ENCODE peak calls at places on chromosomes 12 and 14, in nine cellular contexts. R is tibial artery; O is uterus; M is DND-41; K is pancreas; G is stomach; B is heart left ventricle; D is CD8-positive, alpha-beta T cell; X is transverse colon. H is an unnamed sample.

GRCh38 chr12:59699408-59700144 is 103.7 kb downstream of the SLC16A7 start:
- DNase-seq in R (no peak), O (no peak), M (no peak), K (no peak), G (no peak), B (no peak), D (no peak), X (no peak), H (no peak)

GRCh38 chr14:99242238-99242637 is 29.8 kb downstream of the BCL11B start:
- DNase-seq in R (no peak), O (no peak), M (no peak), K (no peak), G (no peak), B (no peak), D (no peak), X (no peak), H (no peak)

GRCh38 chr12:94841171-94841570 is 162.3 kb downstream of the NDUFA12 start:
- DNase-seq in R (no peak), O (no peak), M (no peak), K (no peak), G (no peak), B (no peak), D (no peak), X (no peak), H (no peak)

GRCh38 chr14:74251546-74252030 is 12.3 kb downstream of the VSX2 start:
- DNase-seq in R (peak; percentile 78), O (peak; percentile 55), M (peak; percentile 85), K (peak; percentile 66), G (peak; percentile 75), B (peak; percentile 62), D (peak; percentile 78), X (peak; percentile 79), H (peak; percentile 81)

GRCh38 chr12:28699029-28699428 is 450.0 kb upstream of the FAR2 start:
- DNase-seq in R (no peak), O (no peak), M (no peak), K (no peak), G (no peak), B (no peak), D (no peak), X (no peak), H (no peak)

GRCh38 chr14:92340938-92341337 is 18.0 kb downstream of the SLC24A4 start:
- DNase-seq in R (no peak), O (no peak), M (no peak), K (no peak), G (no peak), B (no peak), D (no peak), X (no peak), H (no peak)

GRCh38 chr12:131096681-131097181 is 143.0 kb downstream of the ADGRD1 start:
- DNase-seq in R (peak; percentile 47), O (no peak), M (no peak), K (no peak), G (no peak), B (peak; percentile 4), D (no peak), X (no peak), H (no peak)

GRCh38 chr12:131388164-131388795 is 322.6 kb upstream of the SFSWAP start:
- DNase-seq in R (no peak), O (no peak), M (no peak), K (no peak), G (no peak), B (no peak), D (no peak), X (no peak), H (no peak)

GRCh38 chr14:94005324-94005723 is 8.2 kb downstream of the CCDC197 start:
- DNase-seq in R (no peak), O (no peak), M (no peak), K (no peak), G (no peak), B (no peak), D (no peak), X (no peak), H (no peak)

GRCh38 chr12:118714051-118714460 is 267.3 kb upstream of the SRRM4 start:
- DNase-seq in R (no peak), O (no peak), M (peak; percentile 48), K (no peak), G (no peak), B (no peak), D (no peak), X (peak; percentile 27), H (no peak)

DNA sequence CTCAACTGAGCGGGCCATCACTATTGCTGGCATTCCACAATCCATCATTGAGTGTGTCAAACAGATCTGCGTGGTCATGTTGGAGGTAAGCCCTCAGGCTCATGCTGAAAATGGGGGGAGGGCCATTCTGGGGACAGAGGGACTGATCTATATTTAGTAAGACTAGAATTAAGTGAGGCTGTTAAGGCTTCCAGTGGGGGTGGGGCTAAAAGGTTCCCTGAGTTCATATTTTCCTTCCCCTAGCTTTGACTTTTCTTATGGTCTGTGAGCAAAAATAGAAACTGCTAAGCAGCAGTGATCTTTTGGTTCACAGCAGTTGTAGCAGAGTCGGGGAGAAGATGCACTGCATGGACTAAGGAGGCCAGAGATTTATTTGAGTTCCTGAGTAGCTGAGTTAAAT is 9.2 kb downstream of the PCBP2 start:
- DNase-seq in R (no peak), O (no peak), M (no peak), K (no peak), G (no peak), B (peak; percentile 72), D (no peak), X (no peak), H (no peak)
- H3K4me1 ChIP-seq in R (no peaks in the 10 kb centered on the region), O (no peaks in the 10 kb centered on the region), M (peaks cover 8% of the 10 kb centered on the region), K (no peaks in the 10 kb centered on the region), G (peaks cover 80% of the 10 kb centered on the region), B (peaks cover 28% of the 10 kb centered on the region), D (no peaks in the 10 kb centered on the region), X (no peaks in the 10 kb centered on the region), H (peaks cover 3% of the 10 kb centered on the region)

DNA sequence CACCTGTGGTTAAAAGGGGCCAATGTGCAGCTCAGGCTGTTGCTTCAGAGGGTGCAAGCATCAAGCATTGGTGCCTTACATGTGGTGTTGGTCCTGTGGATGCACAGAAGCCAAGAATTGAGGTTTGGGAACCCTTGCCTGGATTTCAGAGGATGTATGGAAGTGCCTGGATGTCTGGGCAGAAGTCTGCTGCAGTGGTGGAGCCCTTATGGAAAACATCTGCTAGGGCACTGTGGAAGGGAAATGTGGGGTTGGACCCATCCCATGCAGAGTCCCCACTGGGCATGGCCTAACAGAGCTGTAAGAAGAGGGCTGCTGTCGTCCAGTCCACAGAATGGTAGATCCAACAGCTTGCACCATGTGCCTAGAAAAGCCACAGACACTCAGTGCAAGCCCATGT is 36.6 kb downstream of the PCNX1 start:
- DNase-seq in R (no peak), O (no peak), M (peak; percentile 13), K (no peak), G (no peak), B (no peak), D (no peak), X (no peak), H (peak; percentile 34)
- H3K4me3 ChIP-seq in R (no peak overlapping the region), O (no peak overlapping the region), M (no peak overlapping the region), K (no peak overlapping the region), G (no peak overlapping the region), B (no peak overlapping the region), D (no peak overlapping the region), X (no peak overlapping the region), H (no peak overlapping the region)

GRCh38 chr14:70730393-70730792 is 78.9 kb downstream of the MAP3K9 start:
- DNase-seq in R (no peak), O (no peak), M (no peak), K (no peak), G (no peak), B (no peak), D (no peak), X (no peak), H (no peak)

GRCh38 chr14:70726651-70727375 is 82.5 kb downstream of the MAP3K9 start:
- DNase-seq in R (no peak), O (no peak), M (no peak), K (no peak), G (no peak), B (no peak), D (no peak), X (no peak), H (no peak)

GRCh38 chr14:70735043-70735442 is 74.3 kb downstream of the MAP3K9 start:
- DNase-seq in R (no peak), O (no peak), M (no peak), K (no peak), G (no peak), B (no peak), D (no peak), X (no peak), H (no peak)

DNA sequence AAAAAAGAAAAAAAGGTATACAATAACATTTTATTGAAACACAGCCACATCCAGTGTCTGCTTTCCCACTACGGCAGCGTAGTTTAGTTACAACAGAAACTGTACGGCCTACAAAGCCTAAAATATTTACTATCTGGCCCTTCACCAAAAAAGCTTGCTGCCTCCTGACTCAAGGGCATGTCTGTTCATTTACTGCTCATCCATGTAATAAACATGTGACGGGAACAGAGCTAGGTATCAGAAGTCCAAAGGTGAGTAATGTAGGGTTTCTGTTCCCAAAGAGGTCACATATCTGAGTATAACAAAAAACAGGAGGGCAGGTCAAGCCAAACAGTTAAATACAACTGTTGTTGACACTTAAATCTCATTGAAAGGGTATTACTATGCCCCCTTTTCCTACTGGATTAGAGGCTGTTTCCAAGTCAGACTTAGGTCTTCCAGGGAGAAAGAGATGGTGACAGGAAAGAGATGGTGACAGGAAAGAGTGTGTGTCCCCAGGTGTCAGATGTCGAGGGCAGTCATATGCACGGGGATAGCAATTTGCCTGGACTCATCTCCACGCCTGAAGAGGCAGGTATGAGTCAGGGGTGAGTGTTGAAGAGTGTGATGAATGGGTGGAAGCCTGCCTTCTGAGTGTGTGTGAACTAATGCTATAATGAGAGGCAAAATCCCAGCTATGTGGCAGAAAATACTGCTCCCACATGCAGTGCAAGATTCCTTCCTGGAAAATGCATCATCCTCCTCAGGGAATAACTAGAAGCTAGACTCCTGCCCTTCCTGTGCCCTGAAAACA is 77.7 kb downstream of the MAP3K9 start:
- DNase-seq in R (no peak), O (no peak), M (no peak), K (no peak), G (no peak), B (no peak), D (no peak), X (no peak), H (no peak)
- H3K27ac ChIP-seq in R (no peak overlapping the region), O (no peak overlapping the region), M (no peak overlapping the region), K (no peak overlapping the region), G (no peak overlapping the region), B (no peak overlapping the region), D (no peak overlapping the region), X (no peak overlapping the region), H (no peak overlapping the region)

GRCh38 chr12:6965026-6965661 is 5.3 kb downstream of the PHB2 start:
- DNase-seq in R (peak; percentile 89), O (peak; percentile 86), M (peak; percentile 82), K (peak; percentile 91), G (peak; percentile 91), B (peak; percentile 89), D (peak; percentile 93), X (peak; percentile 95), H (peak; percentile 91)
- H3K4me1 ChIP-seq in R (peaks cover 10% of the 10 kb centered on the region), O (peaks cover 15% of the 10 kb centered on the region), M (peaks cover 23% of the 10 kb centered on the region), K (peaks cover 61% of the 10 kb centered on the region), G (peaks cover 86% of the 10 kb centered on the region), B (peaks cover 30% of the 10 kb centered on the region), D (peaks cover 56% of the 10 kb centered on the region), X (peaks cover 61% of the 10 kb centered on the region), H (peaks cover 52% of the 10 kb centered on the region)